ENCODE peak calls at places on chromosomes 13 and 19, in ten cellular contexts. X is activated CD8-positive, alpha-beta T cell treated with anti-CD3 and anti-CD28 coated beads for 36 hours; N is brain microvascular endothelial cell; L is spleen; Z is fibroblast of the aortic adventitia; I is GM12865; F is A549; J is lung; M is fibroblast of lung; C is cardiac fibroblast. Y is an unnamed sample.

GRCh38 chr13:113948034-113948742 is 25.7 kb downstream of the C13orf46 start:
- DNase-seq in X (no peak), I (peak), J (no peak), M (no peak), C (no peak), Z (no peak), F (no peak), N (no peak), L (peak), Y (no peak)

GRCh38 chr19:55546822-55547614 is 1.7 kb upstream of the SBK3 start:
- DNase-seq in C (peak), F (peak), N (peak), I (no peak), L (no peak), Z (peak), J (peak), X (no peak), M (peak), Y (no peak)

GRCh38 chr19:38653028-38653571 is 5.7 kb downstream of the ACTN4 start:
- DNase-seq in M (peak), J (no peak), N (no peak), F (peak), C (peak), Z (peak), I (no peak), X (no peak), L (no peak), Y (no peak)

GRCh38 chr13:111915104-111915551 is 151.8 kb upstream of the SOX1 start:
- DNase-seq in M (no peak), L (peak), I (no peak), J (no peak), C (no peak), X (no peak), N (no peak), F (no peak), Z (no peak), Y (no peak)

GRCh38 chr19:49861127-49861526 is 6.2 kb downstream of the PNKP start:
- DNase-seq in J (no peak), Z (no peak), F (peak), I (peak), C (peak), M (no peak), N (no peak), X (no peak), L (peak), Y (no peak)

GRCh38 chr19:6239401-6239844 is 40.4 kb downstream of the MLLT1 start:
- DNase-seq in C (peak), L (peak), Z (peak), F (no peak), I (no peak), N (no peak), J (no peak), M (peak), X (peak), Y (no peak)

GRCh38 chr13:47826481-47826880 is 174.6 kb downstream of the SUCLA2 start:
- DNase-seq in J (no peak), N (peak), L (no peak), C (peak), I (no peak), Z (peak), M (peak), F (no peak), X (no peak), Y (no peak)

GRCh38 chr19:1110809-1111640 is 7.2 kb downstream of the GPX4 start:
- DNase-seq in Z (peak), X (no peak), M (no peak), J (no peak), C (no peak), I (no peak), F (peak), N (no peak), L (peak), Y (no peak)

GRCh38 chr13:83503424-83503823 is 378.9 kb downstream of the SLITRK1 start:
- DNase-seq in M (peak), Z (peak), N (peak), L (no peak), X (no peak), C (peak), J (no peak), F (no peak), I (no peak), Y (no peak)

GRCh38 chr19:30781047-30781446 is 408.9 kb downstream of the ZNF536 start:
- DNase-seq in I (no peak), N (no peak), M (no peak), L (no peak), J (peak), C (no peak), F (no peak), X (no peak), Z (no peak), Y (no peak)

GRCh38 chr13:99203601-99204579 is 3.2 kb downstream of the UBAC2 start:
- DNase-seq in I (peak), C (no peak), M (no peak), X (no peak), F (no peak), L (no peak), J (no peak), N (no peak), Z (no peak), Y (peak)

GRCh38 chr19:10662384-10663251 is 8.5 kb downstream of the ILF3 start:
- DNase-seq in J (no peak), N (peak), I (no peak), M (peak), C (peak), X (peak), F (no peak), Z (peak), L (no peak), Y (no peak)

GRCh38 chr19:4722671-4723464 is 774 bp downstream of the DPP9 start:
- DNase-seq in I (peak), N (peak), Z (peak), F (no peak), J (no peak), C (peak), X (peak), L (no peak), M (peak), Y (no peak)

GRCh38 chr13:110445183-110445582 is 116.3 kb downstream of the RAB20 start:
- DNase-seq in X (no peak), N (no peak), I (peak), J (no peak), F (no peak), Z (no peak), C (no peak), M (peak), L (no peak), Y (no peak)

GRCh38 chr19:30361721-30362120 is 10.5 kb upstream of the ZNF536 start:
- DNase-seq in M (no peak), Z (no peak), C (no peak), N (no peak), X (no peak), I (no peak), J (no peak), F (no peak), L (no peak), Y (no peak)

GRCh38 chr19:4521170-4521887 is 3.0 kb upstream of the PLIN4 start:
- DNase-seq in M (no peak), X (no peak), F (no peak), J (no peak), N (no peak), C (peak), L (no peak), I (no peak), Z (peak), Y (no peak)

GRCh38 chr13:92158335-92158734 is 759.9 kb downstream of the GPC5 start:
- DNase-seq in J (no peak), F (no peak), M (peak), Z (no peak), X (no peak), N (peak), C (peak), L (no peak), I (no peak), Y (no peak)

GRCh38 chr19:7257148-7258041 is 36.8 kb downstream of the INSR start:
- DNase-seq in F (peak), Z (peak), X (no peak), C (peak), J (peak), M (peak), N (peak), L (peak), I (no peak), Y (no peak)

GRCh38 chr19:36081894-36082293 is 27.2 kb downstream of the WDR62 start:
- DNase-seq in N (no peak), F (no peak), I (no peak), J (no peak), L (no peak), C (no peak), Z (peak), M (peak), X (no peak), Y (no peak)

GRCh38 chr13:53513199-53513598 is 484.6 kb downstream of the OLFM4 start:
- DNase-seq in I (no peak), J (no peak), Z (no peak), C (no peak), N (no peak), L (no peak), X (no peak), M (no peak), F (no peak), Y (no peak)

GRCh38 chr13:52615134-52615801 is 27.0 kb upstream of the HNRNPA1L2 start:
- DNase-seq in L (no peak), M (no peak), J (no peak), Z (no peak), N (no peak), F (no peak), I (no peak), C (no peak), X (no peak), Y (no peak)

GRCh38 chr13:50437252-50437651 is 406.2 kb downstream of the DLEU7 start:
- DNase-seq in Z (no peak), C (no peak), I (no peak), X (no peak), N (no peak), L (no peak), J (no peak), M (no peak), F (no peak), Y (no peak)

GRCh38 chr13:108426893-108427292 is 157.4 kb downstream of the TNFSF13B start:
- DNase-seq in N (peak), J (no peak), I (no peak), C (peak), X (no peak), F (no peak), M (no peak), Z (no peak), L (no peak), Y (no peak)

GRCh38 chr13:29547135-29547534 is 48.4 kb downstream of the SLC7A1 start:
- DNase-seq in J (no peak), I (no peak), N (no peak), Z (peak), C (peak), X (no peak), F (no peak), L (no peak), M (peak), Y (no peak)

GRCh38 chr13:37403776-37404497 is 194.6 kb downstream of the POSTN start:
- DNase-seq in Z (peak), F (no peak), L (no peak), X (no peak), C (peak), M (peak), J (no peak), I (no peak), N (peak), Y (no peak)

GRCh38 chr13:97435297-97435682 is 1.3 kb downstream of the RAP2A start:
- DNase-seq in J (no peak), M (no peak), X (no peak), L (no peak), C (no peak), Z (no peak), F (no peak), I (no peak), N (no peak), Y (no peak)

GRCh38 chr19:21750586-21751128 is 16.7 kb downstream of the ZNF100 start:
- DNase-seq in N (no peak), J (no peak), I (no peak), L (no peak), F (no peak), Z (no peak), X (no peak), C (no peak), M (no peak), Y (no peak)

GRCh38 chr19:49591731-49592485 is 926 bp downstream of the PRR12 start:
- DNase-seq in F (peak), C (peak), L (peak), M (peak), I (peak), Z (peak), N (peak), J (peak), X (peak), Y (peak)

GRCh38 chr13:105971720-105972119 is 563.7 kb downstream of the EFNB2 start:
- DNase-seq in M (no peak), I (no peak), F (no peak), X (no peak), N (no peak), C (no peak), J (no peak), Z (no peak), L (no peak), Y (no peak)

GRCh38 chr13:83048419-83048818 is 833.9 kb downstream of the SLITRK1 start:
- DNase-seq in Z (peak), C (peak), N (no peak), F (no peak), I (no peak), M (peak), J (no peak), L (no peak), X (no peak), Y (no peak)

GRCh38 chr13:112782433-112783010 is 92.7 kb downstream of the ATP11A start:
- DNase-seq in N (no peak), Z (no peak), M (peak), X (no peak), I (no peak), F (no peak), C (no peak), L (no peak), J (no peak), Y (no peak)

GRCh38 chr19:50794074-50794777 is 4.0 kb downstream of the ACP4 start:
- DNase-seq in N (no peak), L (no peak), X (peak), I (peak), M (no peak), F (peak), C (no peak), J (no peak), Z (no peak), Y (no peak)

GRCh38 chr13:113153810-113154748 is 4.4 kb upstream of the PROZ start:
- DNase-seq in N (peak), X (peak), J (peak), F (peak), I (peak), C (peak), L (peak), Z (peak), M (peak), Y (peak)

GRCh38 chr19:2544576-2545415 is 68.9 kb downstream of the GADD45B start:
- DNase-seq in Z (no peak), L (peak), F (no peak), J (no peak), C (no peak), I (peak), N (no peak), M (peak), X (no peak), Y (no peak)

GRCh38 chr13:33057019-33057785 is 41.0 kb downstream of the KL start:
- DNase-seq in F (peak), J (no peak), L (no peak), Z (peak), N (peak), X (no peak), C (peak), I (peak), M (no peak), Y (no peak)
- TF ChIP-seq CTCF in F (peak), J (no peak), L (peak), Z (peak), N (peak), X (no peak), C (peak), I (peak), M (peak), Y (peak)

GRCh38 chr19:18118420-18119242 is 21.1 kb downstream of the MAST3 start:
- DNase-seq in X (no peak), F (no peak), M (peak), C (peak), I (no peak), L (no peak), Z (peak), N (no peak), J (no peak), Y (no peak)

GRCh38 chr19:18120127-18120526 is 22.5 kb downstream of the MAST3 start:
- DNase-seq in I (no peak), M (no peak), X (no peak), J (no peak), N (no peak), F (no peak), Z (no peak), L (no peak), C (no peak), Y (no peak)

GRCh38 chr19:18117364-18117691 is 19.8 kb downstream of the MAST3 start:
- DNase-seq in J (no peak), F (no peak), N (no peak), C (no peak), I (no peak), Z (no peak), X (no peak), M (no peak), L (no peak), Y (no peak)

GRCh38 chr19:18119243-18120105 is 21.9 kb downstream of the MAST3 start:
- DNase-seq in F (no peak), N (no peak), L (peak), X (peak), C (no peak), I (peak), J (no peak), Z (no peak), M (no peak), Y (peak)

DNA sequence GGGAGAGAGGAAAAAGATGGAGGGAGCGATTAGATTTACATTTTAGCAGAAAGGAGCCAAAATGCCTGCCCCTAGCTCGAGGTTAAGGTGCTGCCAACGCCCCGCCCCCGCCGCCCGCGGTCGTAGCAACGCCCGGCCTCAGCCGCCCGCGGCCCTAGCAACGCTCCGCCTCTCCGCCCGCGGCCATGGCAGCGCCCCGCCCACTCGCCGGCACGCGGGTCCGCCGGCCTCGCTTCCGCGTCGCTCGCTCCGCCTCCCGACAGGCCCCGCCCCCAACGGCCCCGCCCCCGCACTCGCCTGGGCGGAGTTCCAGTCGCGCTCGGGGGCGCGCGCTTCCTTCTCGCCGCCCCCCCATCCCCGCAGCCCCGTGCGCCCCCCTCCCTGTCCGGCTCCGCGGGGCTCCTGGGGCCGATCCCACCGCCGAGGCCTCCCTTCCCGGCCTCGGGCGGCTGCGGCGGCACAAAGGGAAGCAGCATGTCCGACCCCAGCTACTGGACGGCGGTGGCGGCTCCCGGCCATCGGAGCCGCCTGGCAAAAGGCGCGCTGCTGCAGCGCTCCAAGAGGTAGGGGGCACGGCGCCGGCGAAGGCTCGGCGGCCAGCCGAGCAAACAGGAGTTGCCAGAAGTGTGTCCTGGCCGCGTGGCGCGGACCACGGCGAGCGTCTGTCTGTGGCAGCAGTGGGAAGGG is 20.3 kb downstream of the MAST3 start:
- DNase-seq in L (peak), F (peak), C (peak), N (peak), M (peak), X (peak), J (peak), I (peak), Z (peak), Y (peak)
- TF ChIP-seq CTCF in L (no peak), F (no peak), C (no peak), N (peak), M (no peak), X (no peak), J (no peak), I (peak), Z (no peak), Y (no peak)

GRCh38 chr19:29206453-29206852 is 6.5 kb downstream of the UQCRFS1 start:
- DNase-seq in L (no peak), I (no peak), F (no peak), X (no peak), J (peak), C (no peak), M (no peak), Z (no peak), N (no peak), Y (no peak)

GRCh38 chr19:29201849-29202248 is 11.1 kb downstream of the UQCRFS1 start:
- DNase-seq in L (no peak), F (peak), J (no peak), C (no peak), X (no peak), Z (no peak), N (no peak), I (no peak), M (no peak), Y (no peak)

GRCh38 chr19:29202281-29202680 is 10.7 kb downstream of the UQCRFS1 start:
- DNase-seq in J (no peak), N (no peak), M (no peak), Z (no peak), C (no peak), X (no peak), L (no peak), F (no peak), I (no peak), Y (no peak)
- TF ChIP-seq CTCF in J (no peak), N (no peak), M (no peak), Z (no peak), C (no peak), X (no peak), L (no peak), F (no peak), I (no peak), Y (no peak)

DNA sequence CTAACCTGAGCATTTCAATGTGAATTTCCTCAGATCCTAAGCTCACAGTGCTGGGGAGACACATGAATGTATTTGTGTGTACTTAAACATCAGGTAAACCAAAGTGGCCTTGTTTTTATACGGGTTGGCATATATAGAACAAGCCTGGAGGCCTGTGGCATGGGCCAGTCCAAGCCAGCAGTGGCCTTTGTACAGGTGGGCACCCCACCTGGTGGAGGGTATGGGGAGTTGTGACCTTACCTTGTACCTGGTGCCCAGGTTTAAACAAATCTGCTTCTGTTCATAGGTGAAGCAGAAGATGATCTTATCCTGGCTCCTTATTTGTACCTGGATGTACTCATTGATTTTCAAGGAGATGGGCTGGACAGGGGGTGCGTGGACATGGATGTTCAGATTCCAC is 71.0 kb downstream of the ERICH6B start:
- DNase-seq in F (no peak), M (no peak), Z (no peak), J (no peak), L (no peak), X (no peak), I (no peak), N (no peak), C (no peak), Y (no peak)
- TF ChIP-seq CTCF in F (no peak), M (no peak), Z (no peak), J (no peak), L (no peak), X (no peak), I (no peak), N (no peak), C (no peak), Y (no peak)

GRCh38 chr13:57629821-57630235 is 1.7 kb upstream of the PCDH17 start:
- DNase-seq in F (peak), Z (peak), I (no peak), J (peak), L (peak), M (peak), C (peak), X (peak), N (peak), Y (peak)

GRCh38 chr13:57627663-57628062 is 3.9 kb upstream of the PCDH17 start:
- DNase-seq in Z (peak), F (peak), N (no peak), M (peak), X (no peak), C (peak), L (no peak), I (peak), J (no peak), Y (no peak)

GRCh38 chr13:57629391-57629804 is 2.1 kb upstream of the PCDH17 start:
- DNase-seq in Z (peak), J (no peak), F (no peak), I (no peak), N (no peak), C (peak), L (peak), X (peak), M (no peak), Y (no peak)

GRCh38 chr13:57624565-57625435 is 6.7 kb upstream of the PCDH17 start:
- DNase-seq in N (peak), C (peak), Z (peak), L (no peak), J (peak), I (peak), F (peak), X (peak), M (peak), Y (no peak)
- TF ChIP-seq CTCF in N (peak), C (peak), Z (peak), L (peak), J (peak), I (peak), F (peak), X (peak), M (peak), Y (peak)

GRCh38 chr13:32587014-32587773 is 942 bp downstream of the PDS5B start:
- DNase-seq in F (peak), C (peak), X (peak), J (peak), L (peak), I (peak), N (peak), Z (peak), M (peak), Y (peak)
- TF ChIP-seq CTCF in F (no peak), C (peak), X (no peak), J (no peak), L (no peak), I (no peak), N (peak), Z (peak), M (no peak), Y (no peak)

Y was measured in GM06990.